ENCODE peak calls at places on chromosomes 6 and 20, in four cellular contexts. W, I, U and M are unnamed samples. For H3K4me1, the result is how much of the 10 kb centered on the place peaks cover.

GRCh38 chr20:38873050-38873581 is 53.1 kb upstream of the FAM83D start:
- DNase-seq in W (no peak), I (no peak), U (no peak), M (no peak)

GRCh38 chr6:47097092-47097945 is 55.2 kb upstream of the ADGRF1 start:
- DNase-seq in W (peak), I (peak), U (peak), M (peak)

GRCh38 chr20:50341880-50342637 is 151.4 kb downstream of the CEBPB start:
- DNase-seq in W (no peak), I (no peak), U (no peak), M (no peak)

GRCh38 chr6:50145125-50145524 is 95.4 kb upstream of the DEFB112 start:
- DNase-seq in W (peak), I (peak), U (no peak), M (peak)

GRCh38 chr6:166782541-166782940 is 155.5 kb upstream of the RPS6KA2 start:
- DNase-seq in W (no peak), I (no peak), U (peak), M (no peak)

GRCh38 chr6:157953580-157954091 is 28.0 kb upstream of the SYNJ2 start:
- DNase-seq in W (no peak), I (no peak), U (no peak), M (peak)

GRCh38 chr6:49145280-49145679 is 317.8 kb downstream of the MMUT start:
- DNase-seq in W (no peak), I (no peak), U (no peak), M (no peak)

GRCh38 chr6:105357147-105357546 is 45.7 kb downstream of the PREP start:
- DNase-seq in W (no peak), I (no peak), U (no peak), M (no peak)

GRCh38 chr20:7926767-7927166 is 13.5 kb downstream of the HAO1 start:
- DNase-seq in W (peak), I (no peak), U (no peak), M (peak)

GRCh38 chr20:51132286-51132810 is 109.4 kb upstream of the KCNG1 start:
- DNase-seq in W (peak), I (no peak), U (no peak), M (no peak)

GRCh38 chr6:18400831-18401446 is 13.8 kb downstream of the RNF144B start:
- DNase-seq in W (peak), I (no peak), U (no peak), M (no peak)

GRCh38 chr6:15110721-15111354 is 135.0 kb upstream of the JARID2 start:
- DNase-seq in W (peak), I (no peak), U (no peak), M (no peak)

GRCh38 chr6:79536615-79536968 is 638 bp downstream of the LCA5 start:
- DNase-seq in W (peak), I (no peak), U (no peak), M (no peak)

GRCh38 chr20:56574531-56575142 is 41.6 kb downstream of the FAM209B start:
- DNase-seq in W (no peak), I (peak), U (no peak), M (no peak)

GRCh38 chr6:113065606-113066005 is 718.5 kb downstream of the RFPL4B start:
- DNase-seq in W (peak), I (no peak), U (no peak), M (peak)

GRCh38 chr6:33785766-33786165 is 3.2 kb downstream of the LEMD2 start:
- DNase-seq in W (peak), I (no peak), U (no peak), M (no peak)

GRCh38 chr6:98836962-98837944 is 2.9 kb downstream of the POU3F2 start:
- DNase-seq in W (no peak), I (no peak), U (no peak), M (peak)

GRCh38 chr6:166420351-166420750 is 37.6 kb upstream of the MPC1 start:
- DNase-seq in W (peak), I (no peak), U (no peak), M (peak)

GRCh38 chr6:136520520-136520919 is 29.7 kb downstream of the MAP7 start:
- DNase-seq in W (no peak), I (no peak), U (no peak), M (no peak)

GRCh38 chr20:57514273-57514751 is 10.6 kb downstream of the CTCFL start:
- DNase-seq in W (peak), I (peak), U (peak), M (peak)

GRCh38 chr20:13348301-13349239 is 127.5 kb downstream of the ISM1 start:
- DNase-seq in W (peak), I (no peak), U (no peak), M (no peak)

GRCh38 chr20:14521016-14521415 is 183.6 kb upstream of the FLRT3 start:
- DNase-seq in W (no peak), I (no peak), U (no peak), M (no peak)

GRCh38 chr6:169213814-169214520 is 39.7 kb downstream of the THBS2 start:
- DNase-seq in W (no peak), I (no peak), U (no peak), M (no peak)

GRCh38 chr20:41387433-41387832 is 20.8 kb upstream of the EMILIN3 start:
- DNase-seq in W (no peak), I (peak), U (no peak), M (peak)

GRCh38 chr6:156775717-156776116 is 1.5 kb upstream of the ARID1B start:
- DNase-seq in W (no peak), I (no peak), U (no peak), M (no peak)

GRCh38 chr20:10432079-10432478 is 1.9 kb downstream of the MKKS start:
- DNase-seq in W (no peak), I (no peak), U (no peak), M (no peak)

GRCh38 chr6:125910518-125910917 is 46.1 kb upstream of the HINT3 start:
- DNase-seq in W (peak), I (no peak), U (no peak), M (no peak)

GRCh38 chr20:58107533-58107932 is 120.9 kb downstream of the ANKRD60 start:
- DNase-seq in W (no peak), I (no peak), U (no peak), M (no peak)

GRCh38 chr6:48068326-48069191 is 42.4 kb downstream of the PTCHD4 start:
- DNase-seq in W (no peak), I (no peak), U (peak), M (no peak)

GRCh38 chr6:37174515-37175331 is 4.8 kb downstream of the PIM1 start:
- DNase-seq in W (no peak), I (no peak), U (no peak), M (no peak)

GRCh38 chr6:82298012-82298411 is 50.5 kb upstream of the IBTK start:
- DNase-seq in W (peak), I (no peak), U (no peak), M (no peak)

GRCh38 chr6:163738725-163739124 is 324.2 kb downstream of the QKI start:
- DNase-seq in W (peak), I (no peak), U (no peak), M (no peak)

DNA sequence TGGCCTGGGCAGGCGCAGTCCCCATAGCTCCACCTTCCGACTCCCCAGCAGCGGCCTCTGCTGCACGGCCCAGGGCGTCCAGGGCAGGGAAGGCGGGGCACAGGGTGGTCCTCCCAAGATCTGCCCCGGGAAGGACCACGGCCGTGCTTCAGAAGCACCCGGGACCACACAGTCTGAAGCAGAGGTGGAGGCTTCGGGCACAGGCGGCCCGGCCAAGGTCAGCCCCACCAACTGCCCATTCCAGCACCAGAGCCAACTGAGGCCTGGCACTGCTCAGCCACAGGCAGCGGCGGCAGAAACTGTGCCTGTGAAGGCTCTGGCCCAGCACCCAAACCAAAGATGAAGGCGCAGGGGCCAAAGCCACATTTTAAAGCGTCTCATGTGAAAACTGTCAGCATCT is 20.6 kb downstream of the KCNQ2 start:
- DNase-seq in W (no peak), I (no peak), U (no peak), M (no peak)
- H3K4me1 ChIP-seq in W (under half), I (under half), U (under half), M (under half)

GRCh38 chr6:142756215-142756630 is 188.8 kb downstream of the HIVEP2 start:
- DNase-seq in W (peak), I (no peak), U (no peak), M (peak)
- TF ChIP-seq MAFK in W (no peak), I (no peak), U (no peak), M (no peak)

GRCh38 chr6:124066995-124067552 is 263.4 kb downstream of the NKAIN2 start:
- DNase-seq in W (no peak), I (no peak), U (no peak), M (no peak)
- H2AFZ ChIP-seq in W (no peak), I (no peak), U (no peak), M (no peak)

DNA sequence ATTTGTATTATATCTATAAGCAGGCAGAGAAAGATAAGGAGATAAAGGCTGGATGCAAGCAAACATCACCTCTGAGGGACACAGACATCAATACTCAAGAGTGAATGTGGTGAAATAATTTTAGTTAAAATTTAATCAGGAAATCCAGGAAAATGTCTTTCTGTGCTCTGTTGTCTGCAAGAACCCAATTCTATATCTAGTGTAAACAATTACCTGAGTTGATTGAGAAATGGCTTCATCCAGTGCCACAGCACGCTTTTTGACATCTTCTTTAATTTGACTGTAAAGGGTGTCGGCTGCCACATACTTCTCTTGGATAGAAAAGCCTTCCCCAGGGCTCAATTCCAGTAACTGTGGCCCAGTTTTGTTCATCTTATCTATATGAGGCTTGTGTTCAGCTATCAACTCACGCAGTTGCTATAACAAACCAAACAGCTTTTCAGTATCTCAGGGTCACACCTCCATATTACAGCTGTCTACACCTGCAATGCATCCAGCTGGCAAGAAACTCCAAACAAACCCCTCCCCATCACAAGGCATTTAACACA is 131.6 kb downstream of the DST start:
- DNase-seq in W (peak), I (peak), U (no peak), M (peak)
- H3K4me1 ChIP-seq in W (under half), I (under half), U (under half), M (under half)

GRCh38 chr6:150490586-150490985 is 109.1 kb upstream of the PLEKHG1 start:
- DNase-seq in W (no peak), I (no peak), U (no peak), M (no peak)

GRCh38 chr6:150491796-150492142 is 107.9 kb upstream of the PLEKHG1 start:
- DNase-seq in W (no peak), I (no peak), U (no peak), M (no peak)

GRCh38 chr6:150491131-150491795 is 108.4 kb upstream of the PLEKHG1 start:
- DNase-seq in W (no peak), I (no peak), U (no peak), M (no peak)

GRCh38 chr6:150482883-150483409 is 114.1 kb downstream of the IYD start:
- DNase-seq in W (no peak), I (no peak), U (no peak), M (no peak)

DNA sequence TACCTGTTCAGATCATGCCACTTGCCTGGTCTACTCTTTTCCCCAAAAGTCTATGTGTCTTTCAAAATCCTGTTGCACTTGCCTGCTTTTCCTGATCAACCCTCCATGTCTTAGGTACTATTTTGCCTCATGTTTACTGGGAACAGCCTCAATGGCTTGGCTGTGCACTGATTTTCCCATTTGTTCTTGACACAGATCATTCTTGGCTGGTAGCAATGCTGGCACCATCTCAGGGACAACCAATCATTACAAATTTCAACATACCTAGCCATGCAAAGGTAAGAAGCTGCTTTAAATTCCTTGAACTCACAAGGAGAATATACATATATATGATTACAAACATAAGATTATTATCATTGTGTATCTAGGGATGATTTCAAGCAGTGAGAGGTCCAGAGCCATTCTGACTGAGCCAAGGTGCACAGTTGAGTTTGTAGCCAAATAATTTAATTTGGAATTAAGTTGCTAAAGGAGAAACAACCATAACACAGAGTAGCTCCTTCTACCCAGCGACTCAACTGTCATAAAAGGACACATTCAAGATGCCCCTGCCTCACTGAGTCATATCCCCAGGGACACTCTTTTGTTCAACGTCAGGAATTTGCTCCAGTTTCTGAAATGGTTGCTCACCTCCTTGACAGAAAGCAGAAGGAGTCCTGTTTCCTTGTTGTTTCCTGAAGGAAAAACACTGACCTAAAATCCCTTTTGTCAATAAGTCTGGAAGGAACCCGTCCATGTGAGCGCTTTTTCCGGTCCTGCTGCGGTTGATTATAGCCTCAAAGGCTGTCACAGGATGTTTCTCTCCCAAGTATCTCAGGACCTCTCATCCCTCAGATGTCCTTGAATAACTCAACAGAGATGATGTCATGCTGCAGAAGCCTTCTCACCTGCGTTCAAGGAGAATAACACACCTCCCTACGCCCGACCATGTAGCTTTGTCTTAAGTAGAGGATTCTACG is 113.8 kb upstream of the PLEKHG1 start:
- DNase-seq in W (no peak), I (no peak), U (no peak), M (no peak)
- TF ChIP-seq MAFK in W (no peak), I (no peak), U (no peak), M (no peak)

GRCh38 chr6:73182021-73182607 is 43.2 kb downstream of the KHDC1L start:
- DNase-seq in W (peak), I (no peak), U (no peak), M (no peak)

GRCh38 chr6:73180718-73181619 is 44.3 kb downstream of the KHDC1L start:
- DNase-seq in W (peak), I (peak), U (no peak), M (peak)

GRCh38 chr6:73176057-73176456 is 49.2 kb downstream of the KHDC1L start:
- DNase-seq in W (no peak), I (no peak), U (no peak), M (no peak)

GRCh38 chr6:73180076-73180717 is 45.1 kb downstream of the KHDC1L start:
- DNase-seq in W (peak), I (no peak), U (no peak), M (no peak)

GRCh38 chr6:73177221-73177944 is 47.9 kb downstream of the KHDC1L start:
- DNase-seq in W (no peak), I (no peak), U (no peak), M (no peak)
- H2AFZ ChIP-seq in W (no peak), I (no peak), U (no peak), M (no peak)

GRCh38 chr6:110557226-110557625 is 80.8 kb upstream of the SLC22A16 start:
- DNase-seq in W (no peak), I (no peak), U (no peak), M (no peak)
- H3K4me1 ChIP-seq in W (under half), I (under half), U (under half), M (half or more)

DNA sequence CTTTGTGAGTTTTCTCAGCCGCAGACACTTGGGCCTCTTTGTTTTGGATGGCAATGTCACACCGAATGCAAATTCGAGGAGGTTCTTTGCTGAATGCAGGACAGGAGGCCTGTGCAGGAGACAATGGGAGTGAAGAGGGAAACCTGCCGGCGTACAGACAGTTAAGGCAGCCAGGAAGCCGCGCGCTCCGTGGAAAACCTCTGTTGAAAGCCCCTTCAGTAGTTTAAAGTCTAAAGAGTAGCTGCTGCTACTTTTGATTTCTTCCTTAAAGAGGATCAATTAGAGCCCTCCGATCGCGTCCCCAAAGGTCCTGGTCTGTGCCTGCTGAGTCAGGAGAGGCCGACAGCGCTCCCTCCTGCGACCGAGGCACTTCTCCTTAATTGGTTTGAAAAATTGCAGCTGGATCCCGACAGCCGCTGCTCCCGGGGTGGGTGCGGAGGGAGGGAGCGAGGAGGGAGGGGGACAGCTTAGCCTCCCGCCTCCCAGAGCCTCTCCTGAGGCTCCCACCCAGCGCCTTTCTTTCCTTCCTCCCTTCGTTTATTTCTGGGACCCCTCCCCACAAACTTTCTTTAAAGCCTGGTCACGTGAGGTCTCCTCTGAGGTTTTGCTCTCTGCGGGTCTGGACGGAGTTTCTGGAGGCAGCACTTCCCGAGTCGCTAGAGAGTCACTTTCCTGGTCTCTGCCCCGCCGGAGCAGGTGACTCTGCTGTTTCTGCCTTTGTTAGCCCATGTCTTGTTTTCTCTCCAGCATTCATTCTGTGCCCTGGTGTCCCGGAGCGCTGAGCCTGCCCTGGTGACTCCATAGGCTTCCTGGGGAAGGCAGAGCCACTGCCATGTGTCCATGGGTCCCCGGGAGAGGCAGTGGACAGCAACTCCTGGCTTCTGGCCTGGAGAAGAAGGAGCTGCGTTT is 22.3 kb upstream of the RPP40 start:
- DNase-seq in W (peak), I (peak), U (peak), M (peak)
- TF ChIP-seq MAFK in W (peak), I (peak), U (peak), M (no peak)